ENCODE peak calls at places on chromosomes 13 and 19, in eight cellular contexts. One of them, this sample, is unnamed.

GRCh38 chr19:17292301-17293074 is 10.7 kb downstream of the ABHD8 start:
- DNase-seq in activated T-cell treated with anti-CD3 and anti-CD28 coated beads, Interleukin-2, amount 50 U/mL, for 72 hours: peak
- DNase-seq in NCI-H748 treated with DMSO at 0.1 percent for 48 hours: no peak
- DNase-seq in upper lobe of left lung: peak
- DNase-seq in fibroblast of mammary gland: peak
- DNase-seq in T-helper 2 cell: peak
- DNase-seq in omental fat pad: peak
- DNase-seq in NCI-H1092 treated with DMSO at 0.1 percent for 48 hours: no peak
- DNase-seq in this sample: peak

GRCh38 chr19:4988770-4989251 is 19.9 kb downstream of the KDM4B start:
- DNase-seq in activated T-cell treated with anti-CD3 and anti-CD28 coated beads, Interleukin-2, amount 50 U/mL, for 72 hours: no peak
- DNase-seq in NCI-H748 treated with DMSO at 0.1 percent for 48 hours: no peak
- DNase-seq in upper lobe of left lung: no peak
- DNase-seq in fibroblast of mammary gland: peak
- DNase-seq in T-helper 2 cell: no peak
- DNase-seq in omental fat pad: no peak
- DNase-seq in NCI-H1092 treated with DMSO at 0.1 percent for 48 hours: no peak
- DNase-seq in this sample: no peak

GRCh38 chr13:113671066-113672001 is 4.3 kb downstream of the GRK1 start:
- DNase-seq in activated T-cell treated with anti-CD3 and anti-CD28 coated beads, Interleukin-2, amount 50 U/mL, for 72 hours: no peak
- DNase-seq in NCI-H748 treated with DMSO at 0.1 percent for 48 hours: no peak
- DNase-seq in upper lobe of left lung: peak
- DNase-seq in fibroblast of mammary gland: no peak
- DNase-seq in T-helper 2 cell: no peak
- DNase-seq in omental fat pad: no peak
- DNase-seq in NCI-H1092 treated with DMSO at 0.1 percent for 48 hours: no peak
- DNase-seq in this sample: peak

GRCh38 chr19:15463865-15464371 is 426 bp downstream of the RASAL3 start:
- DNase-seq in activated T-cell treated with anti-CD3 and anti-CD28 coated beads, Interleukin-2, amount 50 U/mL, for 72 hours: peak
- DNase-seq in NCI-H748 treated with DMSO at 0.1 percent for 48 hours: no peak
- DNase-seq in upper lobe of left lung: peak
- DNase-seq in fibroblast of mammary gland: no peak
- DNase-seq in T-helper 2 cell: peak
- DNase-seq in omental fat pad: no peak
- DNase-seq in NCI-H1092 treated with DMSO at 0.1 percent for 48 hours: no peak
- DNase-seq in this sample: peak

GRCh38 chr19:6693681-6694080 is 23.7 kb upstream of the TNFSF14 start:
- DNase-seq in activated T-cell treated with anti-CD3 and anti-CD28 coated beads, Interleukin-2, amount 50 U/mL, for 72 hours: no peak
- DNase-seq in NCI-H748 treated with DMSO at 0.1 percent for 48 hours: no peak
- DNase-seq in upper lobe of left lung: no peak
- DNase-seq in fibroblast of mammary gland: no peak
- DNase-seq in T-helper 2 cell: no peak
- DNase-seq in omental fat pad: no peak
- DNase-seq in NCI-H1092 treated with DMSO at 0.1 percent for 48 hours: no peak
- DNase-seq in this sample: peak

GRCh38 chr13:71378992-71379905 is 487.8 kb downstream of the DACH1 start:
- DNase-seq in activated T-cell treated with anti-CD3 and anti-CD28 coated beads, Interleukin-2, amount 50 U/mL, for 72 hours: no peak
- DNase-seq in NCI-H748 treated with DMSO at 0.1 percent for 48 hours: no peak
- DNase-seq in upper lobe of left lung: no peak
- DNase-seq in fibroblast of mammary gland: no peak
- DNase-seq in T-helper 2 cell: no peak
- DNase-seq in omental fat pad: no peak
- DNase-seq in NCI-H1092 treated with DMSO at 0.1 percent for 48 hours: no peak
- DNase-seq in this sample: no peak

GRCh38 chr13:38872693-38873092 is 117.9 kb downstream of the STOML3 start:
- DNase-seq in activated T-cell treated with anti-CD3 and anti-CD28 coated beads, Interleukin-2, amount 50 U/mL, for 72 hours: peak
- DNase-seq in NCI-H748 treated with DMSO at 0.1 percent for 48 hours: peak
- DNase-seq in upper lobe of left lung: peak
- DNase-seq in fibroblast of mammary gland: peak
- DNase-seq in T-helper 2 cell: peak
- DNase-seq in omental fat pad: no peak
- DNase-seq in NCI-H1092 treated with DMSO at 0.1 percent for 48 hours: peak
- DNase-seq in this sample: no peak

GRCh38 chr19:31501427-31502195 is 152.4 kb upstream of the TSHZ3 start:
- DNase-seq in activated T-cell treated with anti-CD3 and anti-CD28 coated beads, Interleukin-2, amount 50 U/mL, for 72 hours: no peak
- DNase-seq in NCI-H748 treated with DMSO at 0.1 percent for 48 hours: no peak
- DNase-seq in upper lobe of left lung: no peak
- DNase-seq in fibroblast of mammary gland: no peak
- DNase-seq in T-helper 2 cell: no peak
- DNase-seq in omental fat pad: no peak
- DNase-seq in NCI-H1092 treated with DMSO at 0.1 percent for 48 hours: no peak
- DNase-seq in this sample: no peak

GRCh38 chr13:49303533-49304252 is 56.0 kb downstream of the CDADC1 start:
- DNase-seq in activated T-cell treated with anti-CD3 and anti-CD28 coated beads, Interleukin-2, amount 50 U/mL, for 72 hours: no peak
- DNase-seq in NCI-H748 treated with DMSO at 0.1 percent for 48 hours: no peak
- DNase-seq in upper lobe of left lung: no peak
- DNase-seq in fibroblast of mammary gland: no peak
- DNase-seq in T-helper 2 cell: no peak
- DNase-seq in omental fat pad: no peak
- DNase-seq in NCI-H1092 treated with DMSO at 0.1 percent for 48 hours: no peak
- DNase-seq in this sample: peak

GRCh38 chr19:58022283-58022660 is 11.6 kb upstream of the ZSCAN1 start:
- DNase-seq in activated T-cell treated with anti-CD3 and anti-CD28 coated beads, Interleukin-2, amount 50 U/mL, for 72 hours: no peak
- DNase-seq in NCI-H748 treated with DMSO at 0.1 percent for 48 hours: no peak
- DNase-seq in upper lobe of left lung: no peak
- DNase-seq in fibroblast of mammary gland: no peak
- DNase-seq in T-helper 2 cell: no peak
- DNase-seq in omental fat pad: no peak
- DNase-seq in NCI-H1092 treated with DMSO at 0.1 percent for 48 hours: no peak
- DNase-seq in this sample: peak

GRCh38 chr13:110438211-110438610 is 123.3 kb downstream of the RAB20 start:
- DNase-seq in activated T-cell treated with anti-CD3 and anti-CD28 coated beads, Interleukin-2, amount 50 U/mL, for 72 hours: no peak
- DNase-seq in NCI-H748 treated with DMSO at 0.1 percent for 48 hours: no peak
- DNase-seq in upper lobe of left lung: no peak
- DNase-seq in fibroblast of mammary gland: no peak
- DNase-seq in T-helper 2 cell: no peak
- DNase-seq in omental fat pad: no peak
- DNase-seq in NCI-H1092 treated with DMSO at 0.1 percent for 48 hours: no peak
- DNase-seq in this sample: no peak

GRCh38 chr19:56566904-56567273 is 379 bp upstream of the ZNF470 start:
- DNase-seq in activated T-cell treated with anti-CD3 and anti-CD28 coated beads, Interleukin-2, amount 50 U/mL, for 72 hours: peak
- DNase-seq in NCI-H748 treated with DMSO at 0.1 percent for 48 hours: peak
- DNase-seq in upper lobe of left lung: peak
- DNase-seq in fibroblast of mammary gland: peak
- DNase-seq in T-helper 2 cell: no peak
- DNase-seq in omental fat pad: no peak
- DNase-seq in NCI-H1092 treated with DMSO at 0.1 percent for 48 hours: no peak
- DNase-seq in this sample: peak

This sample was measured in spleen.